ENCODE peak calls at places on chromosomes 4 and X, in four cellular contexts. One of them, this sample, is unnamed.

GRCh38 chr4:5870701-5871100 is 22.2 kb downstream of the CRMP1 start:
- DNase-seq in A673: peak; percentile 95
- DNase-seq in HFF-Myc: no peak
- DNase-seq in fibroblast of pulmonary artery: no peak
- DNase-seq in this sample: no peak

GRCh38 chrX:16836371-16836770 is 33.8 kb downstream of the RBBP7 start:
- DNase-seq in A673: no peak
- DNase-seq in HFF-Myc: no peak
- DNase-seq in fibroblast of pulmonary artery: no peak
- DNase-seq in this sample: peak; percentile 21

GRCh38 chrX:31092476-31092875 is 20.6 kb upstream of the FTHL17 start:
- DNase-seq in A673: no peak
- DNase-seq in HFF-Myc: no peak
- DNase-seq in fibroblast of pulmonary artery: peak; percentile 11
- DNase-seq in this sample: no peak

GRCh38 chrX:119071381-119071780 is 1.4 kb upstream of the CT47C1 start:
- DNase-seq in A673: no peak
- DNase-seq in HFF-Myc: no peak
- DNase-seq in fibroblast of pulmonary artery: no peak
- DNase-seq in this sample: no peak

GRCh38 chr4:169417629-169418282 is 147.0 kb upstream of the SH3RF1 start:
- DNase-seq in A673: no peak
- DNase-seq in HFF-Myc: no peak
- DNase-seq in fibroblast of pulmonary artery: peak; percentile 35
- DNase-seq in this sample: no peak

GRCh38 chr4:104015680-104016079 is 295.9 kb upstream of the TACR3 start:
- DNase-seq in A673: peak; percentile 29
- DNase-seq in HFF-Myc: no peak
- DNase-seq in fibroblast of pulmonary artery: peak; percentile 2
- DNase-seq in this sample: no peak

GRCh38 chr4:181820518-181820917 is 422.7 kb upstream of the TENM3 start:
- DNase-seq in A673: no peak
- DNase-seq in HFF-Myc: no peak
- DNase-seq in fibroblast of pulmonary artery: no peak
- DNase-seq in this sample: no peak

GRCh38 chr4:11223261-11223660 is 205.4 kb downstream of the HS3ST1 start:
- DNase-seq in A673: no peak
- DNase-seq in HFF-Myc: no peak
- DNase-seq in fibroblast of pulmonary artery: no peak
- DNase-seq in this sample: no peak

GRCh38 chr4:156598138-156598681 is 373.4 kb downstream of the PDGFC start:
- DNase-seq in A673: peak; percentile 64
- DNase-seq in HFF-Myc: no peak
- DNase-seq in fibroblast of pulmonary artery: peak; percentile 66
- DNase-seq in this sample: peak; percentile 68

GRCh38 chr4:21885770-21886169 is 62.8 kb downstream of the KCNIP4 start:
- DNase-seq in A673: no peak
- DNase-seq in HFF-Myc: no peak
- DNase-seq in fibroblast of pulmonary artery: no peak
- DNase-seq in this sample: no peak

GRCh38 chr4:40976343-40976742 is 226.6 kb downstream of the NSUN7 start:
- DNase-seq in A673: peak; percentile 62
- DNase-seq in HFF-Myc: no peak
- DNase-seq in fibroblast of pulmonary artery: peak; percentile 79
- DNase-seq in this sample: peak; percentile 48

GRCh38 chrX:96776966-96777365 is 92.3 kb downstream of the DIAPH2 start:
- DNase-seq in A673: no peak
- DNase-seq in HFF-Myc: no peak
- DNase-seq in fibroblast of pulmonary artery: peak; percentile 8
- DNase-seq in this sample: no peak

GRCh38 chr4:139934336-139934735 is 219.6 kb downstream of the MAML3 start:
- DNase-seq in A673: no peak
- DNase-seq in HFF-Myc: no peak
- DNase-seq in fibroblast of pulmonary artery: no peak
- DNase-seq in this sample: no peak

GRCh38 chr4:152663203-152664066 is 16.4 kb downstream of the TMEM154 start:
- DNase-seq in A673: no peak
- DNase-seq in HFF-Myc: no peak
- DNase-seq in fibroblast of pulmonary artery: no peak
- DNase-seq in this sample: peak; percentile 20

GRCh38 chr4:124722069-124722468 is 9.5 kb upstream of the ANKRD50 start:
- DNase-seq in A673: no peak
- DNase-seq in HFF-Myc: no peak
- DNase-seq in fibroblast of pulmonary artery: no peak
- DNase-seq in this sample: no peak

GRCh38 chrX:109842611-109843010 is 109.6 kb upstream of the ACSL4 start:
- DNase-seq in A673: no peak
- DNase-seq in HFF-Myc: no peak
- DNase-seq in fibroblast of pulmonary artery: peak; percentile 44
- DNase-seq in this sample: no peak

GRCh38 chrX:19756577-19757131 is 130.7 kb downstream of the SH3KBP1 start:
- DNase-seq in A673: no peak
- DNase-seq in HFF-Myc: no peak
- DNase-seq in fibroblast of pulmonary artery: no peak
- DNase-seq in this sample: no peak

GRCh38 chrX:151151668-151152267 is 24.6 kb upstream of the GPR50 start:
- DNase-seq in A673: peak; percentile 67
- DNase-seq in HFF-Myc: peak; percentile 10
- DNase-seq in fibroblast of pulmonary artery: peak; percentile 65
- DNase-seq in this sample: peak; percentile 2

GRCh38 chrX:51178352-51178751 is 154.3 kb upstream of the NUDT10 start:
- DNase-seq in A673: no peak
- DNase-seq in HFF-Myc: no peak
- DNase-seq in fibroblast of pulmonary artery: no peak
- DNase-seq in this sample: no peak

DNA sequence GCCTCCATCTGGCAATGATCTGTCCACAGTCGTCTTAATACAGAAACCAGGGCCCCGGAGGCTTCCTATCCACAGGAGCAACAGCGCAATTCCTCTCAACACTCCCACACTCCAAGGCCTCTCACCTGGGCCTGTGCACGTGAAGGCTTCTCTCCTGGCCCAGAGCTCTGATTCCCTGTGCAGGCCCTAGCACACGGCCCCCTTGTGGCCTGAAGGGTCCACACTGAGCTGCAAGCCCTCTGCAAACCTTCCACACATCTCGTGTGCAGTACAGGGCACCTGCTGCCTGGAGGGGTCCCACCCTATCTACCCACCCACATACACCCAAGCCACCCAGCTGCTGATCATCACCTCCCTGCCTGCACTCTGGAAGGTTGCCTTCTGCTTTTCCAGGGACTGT is 150.1 kb upstream of the NUDT10 start:
- DNase-seq in A673: peak; percentile 1
- DNase-seq in HFF-Myc: no peak
- DNase-seq in fibroblast of pulmonary artery: no peak
- DNase-seq in this sample: no peak
- TF ChIP-seq CTCF in A673: peak; percentile 23
- TF ChIP-seq CTCF in HFF-Myc: no peak
- TF ChIP-seq CTCF in fibroblast of pulmonary artery: no peak
- TF ChIP-seq CTCF in this sample: no peak

DNA sequence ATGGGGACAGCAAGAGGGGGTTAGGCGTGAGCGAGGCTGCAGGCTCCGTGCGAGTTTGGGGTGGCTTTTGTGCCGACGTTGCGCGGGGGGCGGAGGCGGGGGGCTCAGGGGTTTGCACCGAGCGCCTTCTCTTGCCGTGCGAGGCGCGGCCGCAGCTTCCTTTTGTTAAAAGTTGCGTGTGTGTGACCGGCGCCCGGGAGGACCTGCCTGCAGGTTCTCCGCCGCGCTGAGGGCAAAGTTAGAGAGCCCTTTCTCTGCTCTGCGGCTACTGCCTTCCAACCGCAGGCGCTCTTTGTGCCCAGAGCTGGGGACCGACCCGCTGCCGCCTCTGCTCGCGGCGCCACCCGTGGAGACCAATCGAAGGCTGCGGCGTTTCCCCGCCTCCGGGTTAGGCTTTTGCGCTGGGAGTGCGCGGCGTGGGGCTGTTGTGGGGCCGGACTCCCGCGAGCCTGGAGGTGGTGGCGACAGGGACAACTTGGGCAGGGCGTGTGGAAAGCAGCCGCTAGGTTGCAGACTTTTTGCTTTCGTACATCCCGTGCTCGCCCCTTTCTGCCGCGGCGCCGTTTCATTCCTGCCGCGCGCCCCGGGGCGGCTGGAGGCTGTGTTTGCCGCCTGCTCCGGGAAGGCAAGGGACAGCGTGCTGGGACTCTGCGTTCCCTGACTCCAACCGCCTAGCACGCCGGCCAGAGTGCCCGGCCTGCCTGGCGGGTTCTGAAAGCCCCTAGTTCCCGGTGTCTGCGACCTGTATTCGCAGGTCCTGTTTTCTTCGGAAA is 750 bp downstream of the KIT start:
- DNase-seq in A673: peak; percentile 66
- DNase-seq in HFF-Myc: no peak
- DNase-seq in fibroblast of pulmonary artery: peak; percentile 40
- DNase-seq in this sample: peak; percentile 80
- TF ChIP-seq CTCF in A673: peak; percentile 39
- TF ChIP-seq CTCF in HFF-Myc: peak; percentile 14
- TF ChIP-seq CTCF in fibroblast of pulmonary artery: peak; percentile 17
- TF ChIP-seq CTCF in this sample: no peak

DNA sequence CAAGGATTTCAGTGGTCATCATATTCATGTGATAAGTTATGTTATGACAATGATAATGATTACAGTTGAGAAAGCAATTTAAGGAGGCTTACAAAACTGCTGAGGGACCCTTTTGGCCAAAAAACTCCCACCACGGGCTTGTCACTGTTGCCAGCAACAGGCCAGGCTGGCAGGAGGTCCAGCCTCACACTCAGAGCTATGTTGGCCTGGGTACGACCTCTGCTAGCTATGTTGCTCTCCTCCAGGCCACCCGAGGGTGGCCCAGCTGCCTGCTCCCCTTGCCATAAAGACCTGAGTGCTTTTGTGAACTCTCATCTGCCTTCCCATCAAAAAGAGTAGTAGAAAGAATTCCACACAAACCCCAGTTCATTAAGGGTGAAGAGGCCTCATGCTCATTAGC is 52.0 kb downstream of the MID1 start:
- DNase-seq in A673: no peak
- DNase-seq in HFF-Myc: no peak
- DNase-seq in fibroblast of pulmonary artery: no peak
- DNase-seq in this sample: no peak
- TF ChIP-seq CTCF in A673: no peak
- TF ChIP-seq CTCF in HFF-Myc: no peak
- TF ChIP-seq CTCF in fibroblast of pulmonary artery: no peak
- TF ChIP-seq CTCF in this sample: no peak

DNA sequence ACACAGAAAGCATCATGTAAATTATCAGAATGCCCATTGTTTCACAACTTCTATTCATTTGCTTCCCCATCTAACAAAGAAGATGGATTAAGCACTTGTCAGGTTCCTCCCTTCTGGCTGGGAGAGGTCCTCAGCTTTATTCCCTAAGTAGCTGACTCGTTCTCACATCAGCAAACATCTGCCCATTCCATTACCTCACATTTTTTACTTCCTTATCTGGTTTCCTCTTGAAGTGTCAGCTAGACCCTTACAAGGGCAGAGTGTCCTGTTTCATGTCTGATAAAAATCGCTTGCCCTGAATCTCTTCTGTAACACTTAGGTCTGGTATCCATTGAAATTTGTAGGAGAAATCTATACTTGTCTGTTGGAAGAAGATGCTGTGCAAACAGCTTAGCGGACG is 34.7 kb downstream of the TMPRSS11A start:
- DNase-seq in A673: no peak
- DNase-seq in HFF-Myc: no peak
- DNase-seq in fibroblast of pulmonary artery: no peak
- DNase-seq in this sample: no peak
- TF ChIP-seq CTCF in A673: no peak
- TF ChIP-seq CTCF in HFF-Myc: no peak
- TF ChIP-seq CTCF in fibroblast of pulmonary artery: no peak
- TF ChIP-seq CTCF in this sample: no peak

DNA sequence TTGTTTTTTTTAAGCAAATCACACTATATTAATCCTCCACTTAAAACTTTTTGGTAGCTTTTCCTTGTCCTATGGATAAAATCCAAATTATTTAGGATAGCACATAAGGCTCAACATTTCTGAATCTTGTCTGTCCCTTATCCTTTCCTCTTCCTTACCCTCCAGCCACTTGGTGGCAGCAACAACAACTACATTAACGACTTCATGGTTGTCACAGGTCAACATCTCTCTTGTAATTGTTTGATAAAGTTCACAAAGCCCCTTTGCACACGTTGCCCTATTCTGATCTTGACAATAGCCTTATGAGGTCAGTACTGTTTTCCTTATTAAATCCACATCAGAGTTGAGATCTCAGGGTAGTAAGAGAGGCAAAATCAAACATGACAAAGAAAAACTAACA is 269.0 kb upstream of the PABPC4L start:
- DNase-seq in A673: peak; percentile 35
- DNase-seq in HFF-Myc: peak; percentile 1
- DNase-seq in fibroblast of pulmonary artery: peak; percentile 26
- DNase-seq in this sample: peak; percentile 49
- TF ChIP-seq CTCF in A673: peak; percentile 49
- TF ChIP-seq CTCF in HFF-Myc: no peak
- TF ChIP-seq CTCF in fibroblast of pulmonary artery: peak; percentile 39
- TF ChIP-seq CTCF in this sample: peak; percentile 45

DNA sequence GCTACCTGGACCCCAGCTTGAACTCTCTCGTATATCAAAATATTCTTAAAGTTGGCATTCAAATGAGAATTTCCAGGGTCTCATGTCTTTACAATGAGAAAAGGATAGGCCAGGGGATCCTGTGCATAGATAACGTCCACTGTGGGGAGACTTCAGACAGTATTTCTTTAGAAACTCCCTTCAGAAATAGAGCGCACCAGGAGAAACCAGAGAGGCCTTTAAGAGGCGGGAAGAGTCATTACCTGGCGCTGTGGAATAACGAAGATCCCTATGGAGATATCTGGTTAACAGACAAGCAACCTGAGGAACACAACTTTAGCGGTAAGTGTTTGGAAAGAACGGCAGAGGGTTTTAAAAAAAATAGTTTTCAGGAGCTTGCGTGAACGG is 618 bp downstream of the RADX start:
- DNase-seq in A673: no peak
- DNase-seq in HFF-Myc: no peak
- DNase-seq in fibroblast of pulmonary artery: no peak
- DNase-seq in this sample: peak; percentile 2
- TF ChIP-seq CTCF in A673: no peak
- TF ChIP-seq CTCF in HFF-Myc: no peak
- TF ChIP-seq CTCF in fibroblast of pulmonary artery: no peak
- TF ChIP-seq CTCF in this sample: no peak

GRCh38 chr4:142917678-142918077 is 71.6 kb upstream of the INPP4B start:
- DNase-seq in A673: no peak
- DNase-seq in HFF-Myc: no peak
- DNase-seq in fibroblast of pulmonary artery: no peak
- DNase-seq in this sample: no peak
- TF ChIP-seq CTCF in A673: no peak
- TF ChIP-seq CTCF in HFF-Myc: no peak
- TF ChIP-seq CTCF in fibroblast of pulmonary artery: no peak
- TF ChIP-seq CTCF in this sample: no peak

GRCh38 chr4:158715787-158716186 is 7.4 kb downstream of the PPID start:
- DNase-seq in A673: no peak
- DNase-seq in HFF-Myc: no peak
- DNase-seq in fibroblast of pulmonary artery: no peak
- DNase-seq in this sample: no peak

GRCh38 chr4:158714937-158715336 is 8.3 kb downstream of the PPID start:
- DNase-seq in A673: no peak
- DNase-seq in HFF-Myc: no peak
- DNase-seq in fibroblast of pulmonary artery: no peak
- DNase-seq in this sample: no peak

DNA sequence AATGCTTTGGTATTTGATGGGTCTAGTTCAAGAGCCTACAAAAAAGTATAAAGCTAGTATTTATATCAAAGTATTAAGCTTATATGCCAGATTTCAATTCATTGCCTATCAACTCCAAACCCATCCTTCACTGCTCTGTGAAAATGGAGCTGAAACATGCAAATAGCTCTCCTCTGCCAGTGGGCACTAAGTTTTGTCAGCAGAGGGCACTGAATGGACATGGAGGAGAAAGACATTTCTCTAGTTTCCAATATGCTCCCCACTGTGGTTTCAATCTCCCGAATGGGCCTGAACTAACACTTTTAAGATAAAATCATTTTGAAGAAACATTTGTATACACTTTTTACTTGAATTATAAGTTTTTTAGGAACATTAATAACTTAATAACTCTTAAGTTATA is 12.4 kb downstream of the PPID start:
- DNase-seq in A673: peak; percentile 22
- DNase-seq in HFF-Myc: no peak
- DNase-seq in fibroblast of pulmonary artery: peak; percentile 29
- DNase-seq in this sample: no peak
- TF ChIP-seq CTCF in A673: peak; percentile 41
- TF ChIP-seq CTCF in HFF-Myc: peak; percentile 7
- TF ChIP-seq CTCF in fibroblast of pulmonary artery: peak; percentile 29
- TF ChIP-seq CTCF in this sample: peak; percentile 20

This sample was measured in thyroid gland.